ENCODE peak calls at places on chromosomes 6 and 20, in nine cellular contexts. N is GM03348, Q is Calu3, T is psoas muscle, L is NCI-H1092, O is mucosa of gallbladder, D is substantia nigra, Z is mammary epithelial cell, H is neural progenitor cell. I is an unnamed sample.
A peak's percentile ranks its signal among the peaks of the same experiment; 100 is the strongest.

GRCh38 chr6:27894839-27895762 is 17.1 kb downstream of the OR2B2 start:
- DNase-seq in Q (peak; percentile 57), D (peak; percentile 70), T (peak; percentile 30), L (peak; percentile 36), H (peak; percentile 79), N (peak; percentile 83), Z (peak; percentile 67), O (peak; percentile 63), I (peak; percentile 57)

GRCh38 chr20:33180169-33180568 is 12.2 kb downstream of the BPIFA2 start:
- DNase-seq in Q (no peak), Z (no peak), H (no peak), L (no peak), O (no peak), N (no peak), D (no peak), T (no peak), I (no peak)

GRCh38 chr20:63635431-63636141 is 8.7 kb upstream of the GMEB2 start:
- DNase-seq in L (no peak), D (no peak), H (no peak), Q (no peak), N (no peak), Z (no peak), T (no peak), O (no peak), I (peak; percentile 60)

GRCh38 chr6:24387818-24388217 is 14.9 kb upstream of the MRS2 start:
- DNase-seq in O (no peak), D (no peak), H (no peak), N (no peak), T (no peak), Q (no peak), Z (peak; percentile 55), L (no peak), I (no peak)

GRCh38 chr6:150099953-150100352 is 31.0 kb upstream of the ULBP3 start:
- DNase-seq in Z (no peak), O (no peak), Q (no peak), N (no peak), L (no peak), D (no peak), H (no peak), T (no peak), I (no peak)

GRCh38 chr6:14858808-14859207 is 387.1 kb upstream of the JARID2 start:
- DNase-seq in Q (no peak), N (no peak), H (no peak), Z (no peak), L (no peak), T (no peak), O (no peak), D (no peak), I (no peak)

GRCh38 chr6:158854214-158855101 is 35.3 kb upstream of the EZR start:
- DNase-seq in Q (no peak), Z (no peak), D (no peak), L (no peak), T (no peak), O (no peak), N (no peak), H (no peak), I (no peak)

GRCh38 chr6:170231496-170232185 is 59.2 kb downstream of the DLL1 start:
- DNase-seq in D (no peak), Q (no peak), N (no peak), H (peak; percentile 64), Z (peak; percentile 47), L (no peak), T (no peak), O (no peak), I (peak; percentile 61)

GRCh38 chr20:19921349-19921793 is 95.8 kb upstream of the NAA20 start:
- DNase-seq in D (no peak), H (no peak), N (peak; percentile 72), Q (no peak), T (peak; percentile 21), Z (no peak), L (no peak), O (no peak), I (peak; percentile 61)

GRCh38 chr6:168181316-168181715 is 102.3 kb upstream of the FRMD1 start:
- DNase-seq in Q (no peak), H (no peak), D (no peak), O (no peak), L (no peak), N (no peak), Z (no peak), T (no peak), I (no peak)

GRCh38 chr6:43247115-43247999 is 4.1 kb downstream of the TTBK1 start:
- DNase-seq in T (peak; percentile 78), H (peak; percentile 94), N (peak; percentile 88), Q (peak; percentile 94), Z (peak; percentile 27), L (peak; percentile 85), D (peak; percentile 91), O (peak; percentile 77), I (peak; percentile 91)

GRCh38 chr20:32297439-32297838 is 20.0 kb downstream of the KIF3B start:
- DNase-seq in D (no peak), L (no peak), H (no peak), O (no peak), Q (no peak), N (no peak), T (no peak), Z (no peak), I (no peak)

GRCh38 chr6:21769405-21769851 is 175.9 kb downstream of the SOX4 start:
- DNase-seq in O (peak; percentile 17), Z (peak; percentile 59), T (no peak), N (peak; percentile 75), H (peak; percentile 80), Q (no peak), D (no peak), L (no peak), I (no peak)

GRCh38 chr6:118536478-118536877 is 11.6 kb upstream of the PLN start:
- DNase-seq in D (no peak), O (no peak), T (no peak), N (no peak), H (no peak), Q (no peak), Z (no peak), L (no peak), I (no peak)

GRCh38 chr6:158284340-158285210 is 27.7 kb upstream of the TULP4 start:
- DNase-seq in H (peak; percentile 54), Q (no peak), T (no peak), D (peak; percentile 34), L (no peak), Z (peak; percentile 9), O (peak; percentile 32), N (peak; percentile 77), I (no peak)

GRCh38 chr20:32466739-32467505 is 108.8 kb downstream of the ASXL1 start:
- DNase-seq in O (no peak), T (no peak), H (no peak), Q (no peak), Z (no peak), N (no peak), D (no peak), L (no peak), I (no peak)

GRCh38 chr6:74611220-74611619 is 594.6 kb downstream of the COL12A1 start:
- DNase-seq in H (no peak), L (no peak), D (no peak), Z (no peak), O (no peak), N (no peak), T (no peak), Q (no peak), I (no peak)

GRCh38 chr20:1282966-1283365 is 16.9 kb downstream of the SNPH start:
- DNase-seq in O (no peak), D (no peak), L (no peak), H (no peak), T (no peak), Z (no peak), Q (no peak), N (no peak), I (no peak)

GRCh38 chr20:63979549-63980316 is at the start of gene SAMD10:
- DNase-seq in Z (no peak), D (peak; percentile 20), O (no peak), Q (peak; percentile 81), L (peak; percentile 75), T (no peak), H (peak; percentile 84), N (peak; percentile 53), I (no peak)

GRCh38 chr6:107607109-107607508 is 117.2 kb downstream of the SOBP start:
- DNase-seq in Q (no peak), O (peak; percentile 30), T (peak; percentile 26), H (no peak), Z (no peak), N (no peak), L (no peak), D (no peak), I (no peak)

GRCh38 chr6:63573899-63574553 is 1.7 kb downstream of the LOC128125822 start:
- DNase-seq in O (peak; percentile 24), Z (peak; percentile 47), D (no peak), H (peak; percentile 63), Q (peak; percentile 79), N (peak; percentile 54), L (no peak), T (peak; percentile 23), I (no peak)

GRCh38 chr20:16530201-16530681 is 43.0 kb downstream of the KIF16B start:
- DNase-seq in O (peak; percentile 67), L (no peak), T (no peak), H (no peak), Z (peak; percentile 38), D (no peak), Q (peak; percentile 47), N (no peak), I (no peak)

GRCh38 chr6:37283786-37284185 is 25.8 kb upstream of the TMEM217 start:
- DNase-seq in N (peak; percentile 44), H (no peak), D (peak; percentile 55), O (peak; percentile 68), L (no peak), T (peak; percentile 85), Q (no peak), Z (no peak), I (peak; percentile 86)

GRCh38 chr6:136613477-136613876 is 63.3 kb upstream of the MAP7 start:
- DNase-seq in O (no peak), D (no peak), Q (peak; percentile 9), N (no peak), T (no peak), L (no peak), H (no peak), Z (no peak), I (no peak)

GRCh38 chr6:75246386-75246785 is 2.8 kb upstream of the COX7A2 start:
- DNase-seq in Z (no peak), N (no peak), O (no peak), D (no peak), Q (no peak), T (no peak), H (no peak), L (no peak), I (no peak)

GRCh38 chr6:105051941-105052471 is 95.1 kb downstream of the LIN28B start:
- DNase-seq in O (no peak), Z (no peak), H (no peak), Q (no peak), D (no peak), L (no peak), T (no peak), N (no peak), I (no peak)

GRCh38 chr6:130675072-130675471 is 152.1 kb upstream of the SMLR1 start:
- DNase-seq in O (no peak), L (no peak), T (no peak), H (no peak), N (no peak), Q (peak; percentile 7), D (no peak), Z (peak; percentile 76), I (no peak)

GRCh38 chr6:33746036-33746600 is 587 bp downstream of the IP6K3 start:
- DNase-seq in Z (peak; percentile 20), N (peak; percentile 75), H (peak; percentile 57), Q (no peak), D (peak; percentile 61), O (no peak), T (peak; percentile 86), L (no peak), I (no peak)

GRCh38 chr20:2602046-2602735 is 50.2 kb upstream of the NOP56 start:
- DNase-seq in Z (no peak), Q (peak; percentile 2), L (no peak), O (no peak), N (no peak), D (no peak), T (no peak), H (no peak), I (no peak)

GRCh38 chr20:11432407-11432806 is 485.3 kb upstream of the BTBD3 start:
- DNase-seq in Q (no peak), O (no peak), H (no peak), L (no peak), D (no peak), N (peak; percentile 13), T (no peak), Z (peak; percentile 92), I (no peak)

GRCh38 chr6:155292711-155293110 is 21.6 kb downstream of the TFB1M start:
- DNase-seq in Q (no peak), D (no peak), L (no peak), T (no peak), O (no peak), Z (no peak), H (no peak), N (no peak), I (no peak)

I was measured in aorta.